ENCODE peak calls at places on chromosomes 1 and 21, in seven cellular contexts. W, K, H, E, Q, Z and T are unnamed samples.

GRCh38 chr21:45328198-45329087 is 40.7 kb upstream of the POFUT2 start:
- DNase-seq in H (peak), Q (no peak), Z (no peak), K (no peak), E (no peak), W (no peak), T (no peak)

GRCh38 chr1:41238311-41239094 is 3.6 kb downstream of the SCMH1 start:
- DNase-seq in E (no peak), W (no peak), Q (no peak), H (no peak), Z (no peak), K (peak), T (no peak)

GRCh38 chr1:102851616-102852015 is 256.7 kb downstream of the COL11A1 start:
- DNase-seq in Q (no peak), H (no peak), Z (no peak), W (no peak), E (no peak), K (no peak), T (no peak)

GRCh38 chr1:216566809-216567208 is 143.6 kb upstream of the USH2A start:
- DNase-seq in K (peak), Q (no peak), E (no peak), Z (peak), W (no peak), H (no peak), T (peak)

GRCh38 chr21:44858291-44858690 is 15.2 kb downstream of the PTTG1IP start:
- DNase-seq in H (peak), K (no peak), E (no peak), W (no peak), Q (no peak), Z (no peak), T (no peak)

GRCh38 chr21:27645285-27645684 is 678.4 kb upstream of the ADAMTS5 start:
- DNase-seq in Q (no peak), W (no peak), E (no peak), K (peak), Z (no peak), H (no peak), T (no peak)

GRCh38 chr1:24849653-24850295 is 80.3 kb downstream of the RUNX3 start:
- DNase-seq in H (peak), W (peak), Q (no peak), Z (peak), K (peak), E (no peak), T (peak)

GRCh38 chr1:31073044-31073443 is 7.5 kb upstream of the PUM1 start:
- DNase-seq in Z (no peak), H (peak), K (no peak), Q (no peak), W (no peak), E (no peak), T (no peak)

GRCh38 chr1:220873087-220873486 is 6.2 kb upstream of the HLX start:
- DNase-seq in W (no peak), K (no peak), Q (no peak), E (no peak), Z (no peak), H (no peak), T (no peak)

GRCh38 chr1:53110370-53111072 is 31.9 kb downstream of the SLC1A7 start:
- DNase-seq in Z (peak), E (no peak), K (peak), Q (no peak), H (no peak), W (no peak), T (no peak)

GRCh38 chr1:163785868-163786267 is 464.1 kb downstream of the NUF2 start:
- DNase-seq in Q (no peak), E (no peak), H (no peak), Z (no peak), K (no peak), W (no peak), T (no peak)

GRCh38 chr21:26124421-26124833 is 46.1 kb downstream of the APP start:
- DNase-seq in H (no peak), K (no peak), Z (peak), Q (no peak), E (no peak), W (no peak), T (no peak)

GRCh38 chr1:152533327-152533938 is 19.2 kb downstream of the CRCT1 start:
- DNase-seq in E (no peak), Q (no peak), H (no peak), K (peak), Z (peak), W (no peak), T (peak)

GRCh38 chr1:68495968-68496679 is 758 bp downstream of the DEPDC1 start:
- DNase-seq in Z (no peak), K (peak), W (no peak), H (no peak), E (no peak), Q (no peak), T (peak)

GRCh38 chr1:49630156-49630555 is 393.6 kb downstream of the AGBL4 start:
- DNase-seq in K (no peak), E (no peak), Z (no peak), H (no peak), W (no peak), Q (no peak), T (no peak)

GRCh38 chr1:218380125-218380977 is 35.2 kb downstream of the TGFB2 start:
- DNase-seq in K (peak), Q (no peak), W (peak), E (no peak), Z (peak), H (no peak), T (no peak)

GRCh38 chr1:214823311-214824117 is 220.5 kb downstream of the CENPF start:
- DNase-seq in H (no peak), Z (no peak), Q (no peak), K (no peak), W (no peak), E (no peak), T (peak)

GRCh38 chr1:10665930-10666850 is 130.3 kb downstream of the CASZ1 start:
- DNase-seq in Q (no peak), H (peak), Z (no peak), K (no peak), W (no peak), E (no peak), T (no peak)

GRCh38 chr1:27563407-27564263 is 40.3 kb downstream of the AHDC1 start:
- DNase-seq in W (no peak), K (peak), Q (no peak), Z (no peak), E (no peak), H (peak), T (no peak)

GRCh38 chr1:186476306-186477040 is 15.6 kb upstream of the PDC start:
- DNase-seq in W (no peak), Q (no peak), Z (peak), E (no peak), H (no peak), K (peak), T (no peak)

GRCh38 chr1:206589206-206589605 is 23.1 kb downstream of the EIF2D start:
- DNase-seq in Q (no peak), W (peak), K (peak), H (no peak), Z (peak), E (no peak), T (no peak)

GRCh38 chr1:68565923-68566322 is 69.0 kb upstream of the DEPDC1 start:
- DNase-seq in H (no peak), W (no peak), K (no peak), E (no peak), Q (no peak), Z (no peak), T (no peak)